ENCODE peak calls at places on chromosomes 1 and 21, in eight cellular contexts. Y is ELR, K is HFFc6, H is endothelial cell, M is IMR-90, D is GM19239, T is dermis microvascular lymphatic vessel endothelial cell, E is HS-27A. A is an unnamed sample.

GRCh38 chr21:41507521-41508414 is at the start of gene TMPRSS2:
- DNase-seq in K (no peak), D (no peak), T (no peak), M (no peak), Y (no peak), E (no peak), H (peak; percentile 66), A (no peak)

GRCh38 chr1:198462365-198463025 is 78.0 kb downstream of the ATP6V1G3 start:
- DNase-seq in K (peak; percentile 76), M (peak; percentile 55), Y (peak; percentile 85), H (no peak), E (no peak), D (no peak), T (no peak), A (no peak)

GRCh38 chr1:148355976-148356375 is 127.1 kb downstream of the PPIAL4G start:
- DNase-seq in D (no peak), E (no peak), Y (peak; percentile 42), M (peak; percentile 18), K (no peak), T (no peak), H (no peak), A (no peak)

GRCh38 chr1:70504176-70504820 is 93.2 kb downstream of the CTH start:
- DNase-seq in T (no peak), E (no peak), H (no peak), K (peak; percentile 20), D (peak; percentile 4), M (no peak), Y (peak; percentile 30), A (peak; percentile 68)

GRCh38 chr1:71621785-71622184 is 541.0 kb upstream of the ZRANB2 start:
- DNase-seq in Y (peak; percentile 86), E (peak; percentile 51), D (no peak), H (no peak), K (peak; percentile 54), T (no peak), M (peak; percentile 90), A (no peak)

GRCh38 chr1:45266151-45266801 is 59.9 kb upstream of the ZSWIM5 start:
- DNase-seq in H (no peak), D (no peak), Y (peak; percentile 81), T (peak; percentile 90), E (peak; percentile 20), M (peak; percentile 91), K (peak; percentile 71), A (no peak)

GRCh38 chr1:232319518-232319917 is 310.4 kb downstream of the SIPA1L2 start:
- DNase-seq in M (no peak), D (no peak), Y (no peak), K (no peak), E (no peak), H (no peak), T (no peak), A (no peak)

GRCh38 chr1:50609508-50609907 is 186.3 kb upstream of the DMRTA2 start:
- DNase-seq in D (no peak), M (no peak), E (no peak), Y (no peak), H (no peak), T (no peak), K (no peak), A (no peak)

GRCh38 chr1:156419863-156420208 is 50.8 kb downstream of the RHBG start:
- DNase-seq in M (no peak), T (no peak), D (peak; percentile 48), Y (no peak), H (peak; percentile 58), E (no peak), K (no peak), A (peak; percentile 68)

GRCh38 chr1:14606632-14607031 is 8.1 kb downstream of the KAZN start:
- DNase-seq in H (no peak), T (no peak), K (no peak), D (no peak), E (no peak), Y (no peak), M (no peak), A (no peak)

GRCh38 chr1:172727956-172728603 is 69.2 kb downstream of the FASLG start:
- DNase-seq in D (no peak), H (no peak), M (peak; percentile 29), T (no peak), K (peak; percentile 38), E (no peak), Y (peak; percentile 71), A (peak; percentile 26)

GRCh38 chr1:77378723-77379533 is 97.1 kb downstream of the AK5 start:
- DNase-seq in M (peak; percentile 74), H (no peak), E (no peak), Y (no peak), K (no peak), T (no peak), D (no peak), A (no peak)

GRCh38 chr1:25433389-25434186 is 2.9 kb downstream of the MACO1 start:
- DNase-seq in D (no peak), Y (no peak), M (no peak), T (no peak), E (no peak), K (no peak), H (no peak), A (no peak)

GRCh38 chr1:54323324-54323739 is 82.9 kb downstream of the SSBP3 start:
- DNase-seq in T (no peak), D (no peak), K (no peak), M (no peak), Y (peak; percentile 16), E (no peak), H (peak; percentile 45), A (no peak)

GRCh38 chr1:89843279-89844121 is 22.7 kb downstream of the LRRC8D start:
- DNase-seq in M (peak; percentile 66), K (peak; percentile 45), D (peak; percentile 65), Y (peak; percentile 81), T (no peak), E (peak; percentile 47), H (peak; percentile 80), A (peak; percentile 89)

GRCh38 chr1:65497276-65497830 is 76.9 kb downstream of the LEPR start:
- DNase-seq in T (no peak), Y (no peak), E (no peak), D (no peak), K (no peak), H (peak; percentile 4), M (peak; percentile 29), A (no peak)

GRCh38 chr1:113975211-113975895 is 3.9 kb upstream of the OLFML3 start:
- DNase-seq in Y (peak; percentile 33), T (peak; percentile 77), M (peak; percentile 47), D (no peak), H (no peak), E (no peak), K (peak; percentile 40), A (no peak)

GRCh38 chr1:7110306-7110705 is 325.1 kb downstream of the CAMTA1 start:
- DNase-seq in H (no peak), K (peak; percentile 4), M (peak; percentile 21), T (no peak), E (no peak), Y (peak; percentile 50), D (no peak), A (no peak)

GRCh38 chr1:244761279-244761678 is 74.2 kb upstream of the COX20 start:
- DNase-seq in H (no peak), E (no peak), D (no peak), T (no peak), Y (no peak), K (no peak), M (no peak), A (no peak)

GRCh38 chr1:150493175-150493574 is 6.0 kb downstream of the TARS2 start:
- DNase-seq in K (no peak), D (no peak), H (no peak), E (no peak), T (no peak), M (no peak), Y (peak; percentile 27), A (no peak)

GRCh38 chr1:151945725-151946365 is 36.5 kb upstream of the THEM4 start:
- DNase-seq in T (peak; percentile 98), K (peak; percentile 99), H (peak; percentile 28), D (no peak), M (peak; percentile 94), E (peak; percentile 82), Y (peak; percentile 99), A (peak; percentile 31)

GRCh38 chr1:183801649-183802048 is 3.3 kb upstream of the RGL1 start:
- DNase-seq in Y (no peak), T (no peak), D (no peak), K (no peak), E (no peak), M (no peak), H (no peak), A (no peak)

GRCh38 chr1:173946380-173946921 is 29.3 kb upstream of the SERPINC1 start:
- DNase-seq in D (no peak), H (no peak), E (no peak), T (no peak), M (no peak), Y (no peak), K (no peak), A (no peak)

GRCh38 chr1:207619833-207620572 is 24.9 kb upstream of the CR1L start:
- DNase-seq in D (peak; percentile 22), H (peak; percentile 24), K (peak; percentile 54), E (no peak), Y (peak; percentile 70), M (peak; percentile 51), T (peak; percentile 10), A (peak; percentile 43)

GRCh38 chr1:116825400-116825734 is 71.1 kb downstream of the CD2 start:
- DNase-seq in D (no peak), Y (no peak), T (no peak), M (no peak), H (no peak), E (no peak), K (no peak), A (no peak)

GRCh38 chr1:151713874-151714273 is 2.7 kb downstream of the CELF3 start:
- DNase-seq in K (no peak), E (no peak), H (no peak), D (no peak), T (no peak), Y (no peak), M (no peak), A (no peak)

GRCh38 chr1:208149776-208150514 is 94.2 kb downstream of the PLXNA2 start:
- DNase-seq in Y (no peak), D (no peak), H (no peak), M (no peak), T (no peak), K (no peak), E (no peak), A (no peak)

GRCh38 chr1:44655609-44656008 is 18.7 kb downstream of the TMEM53 start:
- DNase-seq in Y (peak; percentile 47), E (no peak), D (no peak), T (no peak), K (no peak), H (peak; percentile 49), M (no peak), A (peak; percentile 61)

GRCh38 chr21:42025392-42026071 is 15.4 kb upstream of the ZBTB21 start:
- DNase-seq in E (no peak), Y (peak; percentile 51), T (no peak), K (peak; percentile 85), D (no peak), H (no peak), M (peak; percentile 94), A (no peak)

GRCh38 chr1:23868848-23869450 is 859 bp upstream of the FUCA1 start:
- DNase-seq in Y (no peak), K (no peak), H (no peak), E (no peak), T (no peak), D (no peak), M (no peak), A (no peak)

GRCh38 chr1:8217011-8217711 is 100.8 kb upstream of the SLC45A1 start:
- DNase-seq in D (no peak), K (no peak), H (peak; percentile 39), T (no peak), E (no peak), Y (peak; percentile 37), M (no peak), A (peak; percentile 41)

A was measured in GM10248.